ENCODE peak calls at places on chromosomes 13 and 19, in nine cellular contexts. U is AG04450, S is Panc1, K is lung, H is tibial artery, E is neural progenitor cell, G is adrenal gland, D is mammary epithelial cell, J is right lobe of liver. R is an unnamed sample. For H3K27me3, the result is how much of the 10 kb centered on the place peaks cover.

GRCh38 chr13:25300861-25301346 is 521 bp upstream of the NUP58 start:
- DNase-seq in U (no peak), S (no peak), K (peak), H (no peak), E (peak), G (peak), D (no peak), J (peak), R (peak)

GRCh38 chr13:111850976-111851375 is 216.0 kb upstream of the SOX1 start:
- DNase-seq in U (no peak), S (no peak), K (no peak), H (no peak), E (no peak), G (no peak), D (no peak), J (no peak), R (no peak)

GRCh38 chr19:57141699-57142098 is 3.3 kb downstream of the ZIM3 start:
- DNase-seq in U (no peak), S (no peak), K (no peak), H (no peak), E (no peak), G (no peak), D (no peak), J (no peak), R (no peak)

GRCh38 chr13:99380921-99381645 is 73.9 kb upstream of the GPR183 start:
- DNase-seq in U (no peak), S (no peak), K (no peak), H (no peak), E (no peak), G (no peak), D (no peak), J (no peak), R (no peak)

GRCh38 chr13:20470136-20470535 is 55.5 kb downstream of the CRYL1 start:
- DNase-seq in U (no peak), S (no peak), K (no peak), H (no peak), E (no peak), G (no peak), D (no peak), J (no peak), R (no peak)

GRCh38 chr13:43720780-43721397 is 65.9 kb downstream of the ENOX1 start:
- DNase-seq in U (no peak), S (no peak), K (no peak), H (no peak), E (no peak), G (no peak), D (peak), J (no peak), R (no peak)

GRCh38 chr13:89393758-89394157 is 1722.6 kb downstream of the SLITRK5 start:
- DNase-seq in U (no peak), S (no peak), K (no peak), H (no peak), E (no peak), G (no peak), D (no peak), J (no peak), R (no peak)

GRCh38 chr13:50589651-50590054 is 253.8 kb downstream of the DLEU7 start:
- DNase-seq in U (peak), S (no peak), K (no peak), H (no peak), E (no peak), G (peak), D (peak), J (no peak), R (no peak)

GRCh38 chr19:2722541-2723344 is 1.6 kb upstream of the DIRAS1 start:
- DNase-seq in U (no peak), S (no peak), K (no peak), H (peak), E (no peak), G (peak), D (peak), J (no peak), R (peak)

GRCh38 chr19:17860993-17861360 is 1.3 kb downstream of the RPL18A start:
- DNase-seq in U (no peak), S (no peak), K (no peak), H (no peak), E (no peak), G (no peak), D (no peak), J (no peak), R (no peak)

GRCh38 chr13:49731766-49732165 is 40.5 kb upstream of the EBPL start:
- DNase-seq in U (peak), S (no peak), K (no peak), H (no peak), E (no peak), G (no peak), D (peak), J (no peak), R (no peak)

GRCh38 chr13:42380420-42381164 is 108.6 kb downstream of the AKAP11 start:
- DNase-seq in U (no peak), S (no peak), K (no peak), H (no peak), E (no peak), G (no peak), D (no peak), J (no peak), R (no peak)
- H3K4me3 ChIP-seq in U (no peak), S (no peak), K (no peak), H (no peak), E (no peak), G (no peak), D (no peak), J (no peak), R (no peak)

GRCh38 chr19:13034636-13035035 is 39.4 kb downstream of the NFIX start:
- DNase-seq in U (no peak), S (no peak), K (no peak), H (no peak), E (no peak), G (no peak), D (peak), J (no peak), R (no peak)

GRCh38 chr19:13035820-13036365 is 40.6 kb downstream of the NFIX start:
- DNase-seq in U (no peak), S (no peak), K (no peak), H (no peak), E (no peak), G (no peak), D (no peak), J (no peak), R (no peak)

GRCh38 chr19:13037161-13037560 is 41.9 kb downstream of the NFIX start:
- DNase-seq in U (no peak), S (no peak), K (no peak), H (no peak), E (no peak), G (no peak), D (peak), J (no peak), R (no peak)

GRCh38 chr19:13037718-13038117 is 42.4 kb downstream of the NFIX start:
- DNase-seq in U (no peak), S (no peak), K (no peak), H (no peak), E (no peak), G (no peak), D (no peak), J (no peak), R (no peak)

GRCh38 chr19:13036366-13036976 is 41.2 kb downstream of the NFIX start:
- DNase-seq in U (no peak), S (no peak), K (peak), H (no peak), E (no peak), G (no peak), D (peak), J (peak), R (no peak)
- TF ChIP-seq CTCF in U (no peak), S (no peak), K (no peak), H (no peak), E (peak), G (no peak), D (no peak), J (peak), R (no peak)

DNA sequence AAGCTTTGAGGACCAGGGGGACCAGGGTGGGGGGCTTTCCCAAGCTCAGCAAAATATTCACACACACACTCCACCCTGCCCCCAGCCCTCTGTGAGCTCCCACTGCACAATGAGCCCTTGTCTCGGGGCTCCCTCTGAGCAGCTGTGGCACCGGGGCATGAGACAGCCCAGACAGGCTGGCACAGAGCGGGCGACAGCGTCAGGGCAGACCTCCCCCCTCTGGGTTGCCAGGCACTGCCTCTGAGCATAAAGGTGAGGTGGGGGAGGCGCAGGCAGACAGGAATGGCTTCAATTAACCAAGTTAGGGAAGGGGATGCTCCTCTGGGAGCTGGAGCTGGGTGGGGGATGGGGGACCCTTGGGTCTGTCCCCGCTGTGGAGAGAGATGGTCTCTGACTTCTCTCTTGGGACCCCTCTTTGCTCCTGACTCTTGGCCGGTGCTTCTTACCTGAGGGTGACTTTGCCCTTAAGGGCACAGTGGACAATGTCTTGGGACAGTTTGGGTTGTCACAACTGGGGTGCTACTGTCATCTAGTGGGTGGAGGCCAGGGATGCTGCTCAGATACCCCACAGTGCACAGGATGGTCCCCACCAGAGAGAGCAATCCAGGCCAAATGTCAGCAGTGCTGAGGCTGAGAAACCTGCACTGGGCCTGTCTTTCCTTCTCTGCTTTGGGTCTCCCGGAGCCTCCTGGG is 30.3 kb downstream of the LYL1 start:
- DNase-seq in U (no peak), S (no peak), K (no peak), H (no peak), E (no peak), G (no peak), D (no peak), J (no peak), R (no peak)
- H3K27me3 ChIP-seq in U (under half), S (under half), K (under half), H (under half), E (under half), G (under half), D (under half), J (under half), R (under half)

DNA sequence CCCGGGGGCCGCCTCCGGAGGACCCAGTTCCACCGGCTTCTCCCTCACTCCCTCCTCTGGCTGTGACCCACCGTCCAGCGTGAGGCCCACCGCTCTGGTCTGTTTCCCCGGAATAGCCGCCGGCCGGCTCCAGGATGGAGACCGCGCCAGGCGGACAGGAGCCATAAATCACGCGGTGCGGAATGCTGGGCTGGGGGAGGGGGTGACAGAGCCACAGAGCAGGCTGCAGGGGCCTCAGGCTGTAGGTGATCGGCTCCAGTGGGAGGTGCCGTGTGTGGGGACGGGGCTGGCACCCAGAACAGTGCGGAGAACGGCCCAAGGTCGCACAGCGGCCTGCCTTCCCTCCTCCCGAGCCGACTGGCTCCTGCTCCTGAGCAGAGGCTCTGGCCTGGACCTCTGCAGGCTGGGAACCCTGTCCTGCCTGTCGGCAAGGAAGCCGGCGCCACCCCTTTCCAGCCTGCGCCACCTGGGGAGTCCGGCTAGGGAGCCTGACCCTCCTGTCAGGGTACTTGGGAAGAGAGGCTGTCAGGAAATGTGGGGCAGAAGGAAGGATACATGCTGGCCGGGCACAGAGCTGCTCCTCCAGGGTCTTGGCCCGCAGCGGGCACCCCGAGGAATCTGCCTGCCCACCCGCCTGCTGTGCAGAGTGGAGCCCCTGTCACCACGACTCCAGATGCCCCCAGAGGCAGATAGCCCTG is 8.3 kb downstream of the PIAS4 start:
- DNase-seq in U (no peak), S (no peak), K (no peak), H (no peak), E (no peak), G (peak), D (no peak), J (no peak), R (peak)
- H3K4me3 ChIP-seq in U (no peak), S (no peak), K (no peak), H (peak), E (no peak), G (no peak), D (no peak), J (no peak), R (peak)

GRCh38 chr13:70959376-70959775 is 851.1 kb upstream of the KLHL1 start:
- DNase-seq in U (no peak), S (no peak), K (no peak), H (no peak), E (no peak), G (no peak), D (no peak), J (no peak), R (no peak)

GRCh38 chr13:70967564-70967963 is 859.3 kb upstream of the KLHL1 start:
- DNase-seq in U (no peak), S (no peak), K (no peak), H (no peak), E (no peak), G (no peak), D (no peak), J (no peak), R (no peak)

GRCh38 chr13:70960841-70961443 is 852.7 kb upstream of the KLHL1 start:
- DNase-seq in U (no peak), S (no peak), K (no peak), H (no peak), E (peak), G (no peak), D (peak), J (no peak), R (no peak)

GRCh38 chr13:70964124-70964523 is 855.9 kb upstream of the KLHL1 start:
- DNase-seq in U (no peak), S (no peak), K (no peak), H (no peak), E (peak), G (no peak), D (no peak), J (no peak), R (no peak)
- TF ChIP-seq CTCF in U (peak), S (peak), K (no peak), H (no peak), E (peak), G (no peak), D (no peak), J (no peak), R (no peak)

GRCh38 chr19:42149447-42150202 is 17.4 kb upstream of the POU2F2 start:
- DNase-seq in U (no peak), S (no peak), K (no peak), H (no peak), E (no peak), G (no peak), D (no peak), J (no peak), R (no peak)

GRCh38 chr19:42151735-42152134 is 19.5 kb upstream of the POU2F2 start:
- DNase-seq in U (no peak), S (no peak), K (no peak), H (no peak), E (no peak), G (no peak), D (no peak), J (no peak), R (no peak)

GRCh38 chr19:42150940-42151339 is 18.7 kb upstream of the POU2F2 start:
- DNase-seq in U (no peak), S (no peak), K (no peak), H (no peak), E (peak), G (no peak), D (no peak), J (no peak), R (no peak)

GRCh38 chr19:42152285-42152684 is 20.0 kb upstream of the POU2F2 start:
- DNase-seq in U (no peak), S (no peak), K (no peak), H (no peak), E (no peak), G (no peak), D (no peak), J (no peak), R (no peak)

GRCh38 chr19:42150353-42150752 is 18.1 kb upstream of the POU2F2 start:
- DNase-seq in U (no peak), S (no peak), K (no peak), H (no peak), E (no peak), G (no peak), D (no peak), J (no peak), R (no peak)
- H3K27me3 ChIP-seq in U (half or more), S (under half), K (under half), H (half or more), E (under half), G (under half), D (under half), J (under half), R (half or more)

GRCh38 chr19:51026554-51026831 is at the start of gene KLK11:
- DNase-seq in U (no peak), S (no peak), K (no peak), H (no peak), E (no peak), G (no peak), D (peak), J (no peak), R (no peak)

GRCh38 chr19:51025809-51026553 is 435 bp downstream of the KLK11 start:
- DNase-seq in U (no peak), S (no peak), K (no peak), H (no peak), E (no peak), G (no peak), D (no peak), J (no peak), R (no peak)

GRCh38 chr19:51024924-51025323 is 1.5 kb downstream of the KLK11 start:
- DNase-seq in U (no peak), S (no peak), K (no peak), H (no peak), E (no peak), G (no peak), D (no peak), J (no peak), R (no peak)

GRCh38 chr19:51023946-51024345 is 2.5 kb downstream of the KLK11 start:
- DNase-seq in U (no peak), S (no peak), K (no peak), H (no peak), E (no peak), G (no peak), D (no peak), J (no peak), R (no peak)

GRCh38 chr19:51025401-51025800 is 1.0 kb downstream of the KLK11 start:
- DNase-seq in U (no peak), S (no peak), K (no peak), H (no peak), E (no peak), G (no peak), D (no peak), J (no peak), R (no peak)
- H3K4me3 ChIP-seq in U (no peak), S (no peak), K (no peak), H (no peak), E (no peak), G (no peak), D (no peak), J (no peak), R (no peak)

GRCh38 chr19:628168-628567 is 5.2 kb downstream of the POLRMT start:
- DNase-seq in U (no peak), S (no peak), K (no peak), H (no peak), E (peak), G (no peak), D (no peak), J (no peak), R (no peak)
- TF ChIP-seq CTCF in U (peak), S (peak), K (no peak), H (no peak), E (peak), G (peak), D (no peak), J (no peak), R (peak)

GRCh38 chr13:113762538-113762937 is 3.5 kb downstream of the TMEM255B start:
- DNase-seq in U (no peak), S (no peak), K (no peak), H (no peak), E (no peak), G (no peak), D (no peak), J (no peak), R (no peak)

GRCh38 chr13:113765241-113765910 is 6.3 kb downstream of the TMEM255B start:
- DNase-seq in U (no peak), S (no peak), K (no peak), H (no peak), E (no peak), G (no peak), D (no peak), J (no peak), R (no peak)

GRCh38 chr13:113764793-113765190 is 5.8 kb downstream of the TMEM255B start:
- DNase-seq in U (no peak), S (no peak), K (no peak), H (no peak), E (no peak), G (no peak), D (no peak), J (no peak), R (no peak)

GRCh38 chr13:113763254-113763653 is 4.2 kb downstream of the TMEM255B start:
- DNase-seq in U (no peak), S (no peak), K (no peak), H (no peak), E (no peak), G (no peak), D (no peak), J (no peak), R (no peak)

GRCh38 chr13:113763961-113764792 is 5.2 kb downstream of the TMEM255B start:
- DNase-seq in U (no peak), S (no peak), K (no peak), H (no peak), E (no peak), G (no peak), D (no peak), J (no peak), R (no peak)
- H3K27me3 ChIP-seq in U (under half), S (under half), K (under half), H (under half), E (under half), G (under half), D (under half), J (under half), R (under half)

DNA sequence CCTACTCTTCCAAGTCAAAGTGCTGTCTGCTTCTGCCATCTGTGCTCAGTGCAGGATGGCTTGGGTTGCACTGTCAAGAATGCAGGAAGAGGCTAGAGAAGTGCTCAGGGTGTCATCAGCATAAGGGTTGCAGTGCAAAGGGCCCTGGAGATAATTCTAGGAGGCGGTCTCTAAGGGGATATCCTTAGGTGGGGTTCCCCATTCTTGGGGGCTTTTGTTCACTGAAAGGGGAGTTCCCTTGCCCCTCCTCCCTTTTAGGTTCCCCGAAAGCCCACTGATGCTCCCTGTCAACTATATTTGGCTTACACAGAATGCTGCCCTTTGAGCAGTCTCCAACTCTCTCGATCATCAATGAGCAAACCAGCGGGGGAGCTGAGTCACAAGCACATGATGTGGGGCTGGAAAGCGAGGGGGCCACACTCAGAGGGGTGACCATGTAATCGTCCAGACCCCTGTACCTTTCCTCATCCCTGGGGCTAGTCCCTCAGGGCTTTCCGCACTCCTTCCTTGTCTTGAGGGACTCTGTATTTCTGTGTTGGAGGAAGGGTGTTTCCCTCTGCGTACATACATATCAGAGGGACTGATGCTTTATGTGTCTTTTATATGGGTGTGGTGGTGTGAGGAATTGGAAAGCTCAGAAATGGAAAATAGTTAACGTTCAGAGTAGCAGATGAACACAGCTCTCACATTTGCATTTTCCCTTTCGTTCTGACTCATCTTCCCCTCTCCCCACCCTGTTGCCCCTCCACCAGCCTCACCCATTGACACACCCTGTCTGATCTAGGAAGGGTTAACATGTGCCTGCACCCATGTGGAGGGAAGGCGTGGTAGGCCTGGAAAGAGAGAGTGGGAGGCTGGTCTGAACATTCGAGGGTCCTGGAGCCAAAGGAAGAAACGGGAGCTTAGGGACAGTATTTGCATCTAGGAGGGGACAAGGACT is 6.7 kb downstream of the ZBTB32 start:
- DNase-seq in U (no peak), S (no peak), K (no peak), H (no peak), E (no peak), G (no peak), D (no peak), J (no peak), R (no peak)
- H3K4me3 ChIP-seq in U (no peak), S (no peak), K (no peak), H (no peak), E (no peak), G (no peak), D (no peak), J (no peak), R (no peak)

R was measured in left ventricle myocardium inferior.